ENCODE peak calls at places on chromosomes 3 and 15, in nine cellular contexts. One of them, this sample, is unnamed.
A peak's percentile ranks its signal among the peaks of the same experiment; 100 is the strongest.

GRCh38 chr3:42786631-42787030 is 13.6 kb upstream of the CCDC13 start:
- DNase-seq in GM23248: no peak
- DNase-seq in keratinocyte: no peak
- DNase-seq in fibroblast of lung: no peak
- DNase-seq in PC-9: no peak
- DNase-seq in endothelial cell of umbilical vein: no peak
- DNase-seq in H1: no peak
- DNase-seq in mammary epithelial cell: no peak
- DNase-seq in hepatocyte: no peak
- DNase-seq in this sample: no peak

GRCh38 chr3:37973250-37974054 is 17.1 kb upstream of the VILL start:
- DNase-seq in GM23248: no peak
- DNase-seq in keratinocyte: no peak
- DNase-seq in fibroblast of lung: no peak
- DNase-seq in PC-9: no peak
- DNase-seq in endothelial cell of umbilical vein: no peak
- DNase-seq in H1: no peak
- DNase-seq in mammary epithelial cell: no peak
- DNase-seq in hepatocyte: no peak
- DNase-seq in this sample: no peak

GRCh38 chr15:96181873-96182301 is 148.6 kb upstream of the NR2F2 start:
- DNase-seq in GM23248: peak; percentile 90
- DNase-seq in keratinocyte: no peak
- DNase-seq in fibroblast of lung: peak; percentile 58
- DNase-seq in PC-9: no peak
- DNase-seq in endothelial cell of umbilical vein: no peak
- DNase-seq in H1: no peak
- DNase-seq in mammary epithelial cell: peak; percentile 79
- DNase-seq in hepatocyte: no peak
- DNase-seq in this sample: no peak

GRCh38 chr3:129793356-129793755 is 100.2 kb downstream of the TMCC1 start:
- DNase-seq in GM23248: peak; percentile 31
- DNase-seq in keratinocyte: no peak
- DNase-seq in fibroblast of lung: peak; percentile 22
- DNase-seq in PC-9: no peak
- DNase-seq in endothelial cell of umbilical vein: peak; percentile 17
- DNase-seq in H1: no peak
- DNase-seq in mammary epithelial cell: peak; percentile 23
- DNase-seq in hepatocyte: peak; percentile 3
- DNase-seq in this sample: no peak

GRCh38 chr3:64612082-64612860 is 75.5 kb downstream of the ADAMTS9 start:
- DNase-seq in GM23248: peak; percentile 26
- DNase-seq in keratinocyte: no peak
- DNase-seq in fibroblast of lung: peak; percentile 55
- DNase-seq in PC-9: no peak
- DNase-seq in endothelial cell of umbilical vein: no peak
- DNase-seq in H1: no peak
- DNase-seq in mammary epithelial cell: no peak
- DNase-seq in hepatocyte: peak; percentile 47
- DNase-seq in this sample: peak; percentile 31

GRCh38 chr3:115071611-115072010 is 75.5 kb downstream of the ZBTB20 start:
- DNase-seq in GM23248: peak; percentile 91
- DNase-seq in keratinocyte: no peak
- DNase-seq in fibroblast of lung: peak; percentile 85
- DNase-seq in PC-9: no peak
- DNase-seq in endothelial cell of umbilical vein: peak; percentile 82
- DNase-seq in H1: no peak
- DNase-seq in mammary epithelial cell: peak; percentile 24
- DNase-seq in hepatocyte: no peak
- DNase-seq in this sample: no peak

GRCh38 chr3:53382106-53382505 is 34.8 kb upstream of the DCP1A start:
- DNase-seq in GM23248: peak; percentile 25
- DNase-seq in keratinocyte: no peak
- DNase-seq in fibroblast of lung: peak; percentile 33
- DNase-seq in PC-9: no peak
- DNase-seq in endothelial cell of umbilical vein: no peak
- DNase-seq in H1: no peak
- DNase-seq in mammary epithelial cell: peak; percentile 47
- DNase-seq in hepatocyte: no peak
- DNase-seq in this sample: no peak

GRCh38 chr3:157368171-157368570 is 68.5 kb upstream of the PTX3 start:
- DNase-seq in GM23248: no peak
- DNase-seq in keratinocyte: no peak
- DNase-seq in fibroblast of lung: no peak
- DNase-seq in PC-9: no peak
- DNase-seq in endothelial cell of umbilical vein: no peak
- DNase-seq in H1: no peak
- DNase-seq in mammary epithelial cell: no peak
- DNase-seq in hepatocyte: no peak
- DNase-seq in this sample: no peak

GRCh38 chr15:55799287-55800212 is 56.6 kb upstream of the PRTG start:
- DNase-seq in GM23248: peak; percentile 66
- DNase-seq in keratinocyte: no peak
- DNase-seq in fibroblast of lung: peak; percentile 49
- DNase-seq in PC-9: peak; percentile 57
- DNase-seq in endothelial cell of umbilical vein: peak; percentile 69
- DNase-seq in H1: peak; percentile 84
- DNase-seq in mammary epithelial cell: no peak
- DNase-seq in hepatocyte: peak; percentile 78
- DNase-seq in this sample: no peak

GRCh38 chr3:111151438-111151837 is 79.8 kb downstream of the NECTIN3 start:
- DNase-seq in GM23248: peak; percentile 85
- DNase-seq in keratinocyte: no peak
- DNase-seq in fibroblast of lung: peak; percentile 80
- DNase-seq in PC-9: peak; percentile 56
- DNase-seq in endothelial cell of umbilical vein: no peak
- DNase-seq in H1: no peak
- DNase-seq in mammary epithelial cell: peak; percentile 70
- DNase-seq in hepatocyte: peak; percentile 22
- DNase-seq in this sample: no peak

DNA sequence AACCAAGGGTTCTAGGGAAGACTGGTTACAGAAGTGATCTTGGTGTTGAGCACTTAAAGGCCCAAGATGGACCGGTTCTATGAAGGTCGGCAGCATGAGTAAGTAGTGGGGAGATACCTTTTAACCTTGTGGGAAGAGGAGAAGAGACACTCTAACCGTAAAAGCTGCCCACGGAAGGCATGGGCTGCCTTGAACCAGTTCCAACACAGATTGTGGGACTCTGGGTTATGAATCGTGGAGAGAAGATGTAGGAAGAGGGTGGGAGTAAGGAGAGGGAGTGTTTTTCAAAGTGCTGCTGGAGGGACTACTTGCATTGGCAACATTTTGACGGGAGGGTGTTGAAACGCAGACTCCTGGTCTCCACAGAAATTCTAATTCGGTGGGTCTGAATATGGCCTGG is 67.1 kb downstream of the CRYGS start:
- DNase-seq in GM23248: no peak
- DNase-seq in keratinocyte: no peak
- DNase-seq in fibroblast of lung: peak; percentile 6
- DNase-seq in PC-9: no peak
- DNase-seq in endothelial cell of umbilical vein: no peak
- DNase-seq in H1: peak; percentile 29
- DNase-seq in mammary epithelial cell: no peak
- DNase-seq in hepatocyte: no peak
- DNase-seq in this sample: no peak
- H2AFZ ChIP-seq in GM23248: no peak overlapping the region
- H2AFZ ChIP-seq in keratinocyte: no peak overlapping the region
- H2AFZ ChIP-seq in fibroblast of lung: no peak overlapping the region
- H2AFZ ChIP-seq in PC-9: no peak overlapping the region
- H2AFZ ChIP-seq in endothelial cell of umbilical vein: no peak overlapping the region
- H2AFZ ChIP-seq in H1: no peak overlapping the region
- H2AFZ ChIP-seq in mammary epithelial cell: peak overlapping the region; percentile 81
- H2AFZ ChIP-seq in hepatocyte: no peak overlapping the region
- H2AFZ ChIP-seq in this sample: no peak overlapping the region

DNA sequence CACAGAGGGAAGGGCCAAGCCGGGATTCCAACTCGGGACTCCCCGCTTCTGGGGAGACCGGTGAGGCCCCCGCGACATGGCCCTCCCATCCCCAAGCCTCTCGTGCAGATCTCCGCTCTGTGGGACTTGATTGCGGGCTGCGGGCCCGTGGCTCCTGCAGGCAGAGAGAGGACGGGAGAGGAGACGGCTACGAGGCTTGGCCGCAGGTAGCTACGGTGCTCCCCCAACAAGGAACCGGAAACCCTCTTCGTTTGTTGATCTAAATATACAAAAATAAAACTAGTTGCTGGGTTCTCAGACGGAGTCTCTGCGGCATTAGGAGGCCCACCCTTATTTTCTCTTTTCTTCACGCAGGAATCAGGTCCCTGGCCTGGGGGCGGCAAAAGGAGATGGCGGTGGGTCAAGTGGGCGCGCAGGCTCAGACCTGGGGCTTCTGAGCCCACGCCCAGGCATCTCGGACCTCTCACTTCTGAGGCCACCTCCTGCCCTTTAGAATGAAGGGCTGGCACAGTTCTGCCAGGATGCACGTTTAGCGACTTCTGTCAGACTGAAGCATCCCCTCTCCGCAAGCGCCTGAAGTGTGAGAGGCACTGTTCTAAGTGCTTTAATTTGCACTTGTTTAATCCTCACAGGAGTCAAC is 10.9 kb downstream of the GNB5 start:
- DNase-seq in GM23248: peak; percentile 7
- DNase-seq in keratinocyte: no peak
- DNase-seq in fibroblast of lung: no peak
- DNase-seq in PC-9: no peak
- DNase-seq in endothelial cell of umbilical vein: no peak
- DNase-seq in H1: peak; percentile 54
- DNase-seq in mammary epithelial cell: no peak
- DNase-seq in hepatocyte: no peak
- DNase-seq in this sample: peak; percentile 62
- TF ChIP-seq EZH2 in GM23248: no peak
- TF ChIP-seq EZH2 in keratinocyte: no peak
- TF ChIP-seq EZH2 in fibroblast of lung: no peak
- TF ChIP-seq EZH2 in PC-9: no peak
- TF ChIP-seq EZH2 in endothelial cell of umbilical vein: no peak
- TF ChIP-seq EZH2 in H1: no peak
- TF ChIP-seq EZH2 in mammary epithelial cell: no peak
- TF ChIP-seq EZH2 in hepatocyte: no peak
- TF ChIP-seq EZH2 in this sample: no peak

GRCh38 chr3:161038725-161039124 is 66.4 kb downstream of the B3GALNT1 start:
- DNase-seq in GM23248: no peak
- DNase-seq in keratinocyte: no peak
- DNase-seq in fibroblast of lung: peak; percentile 83
- DNase-seq in PC-9: no peak
- DNase-seq in endothelial cell of umbilical vein: peak; percentile 62
- DNase-seq in H1: no peak
- DNase-seq in mammary epithelial cell: no peak
- DNase-seq in hepatocyte: no peak
- DNase-seq in this sample: no peak

GRCh38 chr3:161042023-161042501 is 63.1 kb downstream of the B3GALNT1 start:
- DNase-seq in GM23248: no peak
- DNase-seq in keratinocyte: no peak
- DNase-seq in fibroblast of lung: peak; percentile 86
- DNase-seq in PC-9: no peak
- DNase-seq in endothelial cell of umbilical vein: peak; percentile 43
- DNase-seq in H1: no peak
- DNase-seq in mammary epithelial cell: no peak
- DNase-seq in hepatocyte: peak; percentile 24
- DNase-seq in this sample: no peak

GRCh38 chr3:161043343-161044035 is 61.7 kb downstream of the B3GALNT1 start:
- DNase-seq in GM23248: no peak
- DNase-seq in keratinocyte: no peak
- DNase-seq in fibroblast of lung: no peak
- DNase-seq in PC-9: no peak
- DNase-seq in endothelial cell of umbilical vein: no peak
- DNase-seq in H1: no peak
- DNase-seq in mammary epithelial cell: no peak
- DNase-seq in hepatocyte: no peak
- DNase-seq in this sample: no peak
- H3K4me3 ChIP-seq in GM23248: no peak overlapping the region
- H3K4me3 ChIP-seq in keratinocyte: no peak overlapping the region
- H3K4me3 ChIP-seq in fibroblast of lung: no peak overlapping the region
- H3K4me3 ChIP-seq in PC-9: no peak overlapping the region
- H3K4me3 ChIP-seq in endothelial cell of umbilical vein: no peak overlapping the region
- H3K4me3 ChIP-seq in H1: no peak overlapping the region
- H3K4me3 ChIP-seq in mammary epithelial cell: no peak overlapping the region
- H3K4me3 ChIP-seq in hepatocyte: no peak overlapping the region
- H3K4me3 ChIP-seq in this sample: no peak overlapping the region

DNA sequence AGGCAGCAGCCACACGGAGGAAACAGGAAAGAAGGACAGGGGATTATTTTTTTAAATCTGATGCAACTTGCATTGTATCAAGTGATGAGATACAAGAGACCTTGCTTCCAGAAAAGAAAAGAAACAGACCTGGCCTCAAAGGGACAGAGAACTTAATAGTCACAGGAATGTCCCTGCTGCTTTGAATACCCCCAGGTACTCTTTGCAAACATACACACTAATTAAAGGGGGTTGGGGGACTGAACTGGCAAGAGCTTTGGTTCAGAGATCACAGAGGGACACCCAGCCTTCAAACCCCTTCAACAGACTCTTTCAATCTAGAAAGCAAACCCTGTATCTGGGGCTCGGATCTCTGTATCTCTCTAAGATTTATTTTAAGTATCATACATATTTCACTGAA is 18.0 kb downstream of the TNIK start:
- DNase-seq in GM23248: no peak
- DNase-seq in keratinocyte: no peak
- DNase-seq in fibroblast of lung: no peak
- DNase-seq in PC-9: no peak
- DNase-seq in endothelial cell of umbilical vein: no peak
- DNase-seq in H1: no peak
- DNase-seq in mammary epithelial cell: no peak
- DNase-seq in hepatocyte: no peak
- DNase-seq in this sample: no peak
- H2AFZ ChIP-seq in GM23248: no peak overlapping the region
- H2AFZ ChIP-seq in keratinocyte: no peak overlapping the region
- H2AFZ ChIP-seq in fibroblast of lung: no peak overlapping the region
- H2AFZ ChIP-seq in PC-9: no peak overlapping the region
- H2AFZ ChIP-seq in endothelial cell of umbilical vein: no peak overlapping the region
- H2AFZ ChIP-seq in H1: no peak overlapping the region
- H2AFZ ChIP-seq in mammary epithelial cell: no peak overlapping the region
- H2AFZ ChIP-seq in hepatocyte: no peak overlapping the region
- H2AFZ ChIP-seq in this sample: no peak overlapping the region

GRCh38 chr15:67827561-67828378 is 2.5 kb downstream of the SKOR1 start:
- DNase-seq in GM23248: no peak
- DNase-seq in keratinocyte: no peak
- DNase-seq in fibroblast of lung: no peak
- DNase-seq in PC-9: no peak
- DNase-seq in endothelial cell of umbilical vein: no peak
- DNase-seq in H1: peak; percentile 70
- DNase-seq in mammary epithelial cell: no peak
- DNase-seq in hepatocyte: no peak
- DNase-seq in this sample: no peak

GRCh38 chr15:67824900-67825879 is at the start of gene SKOR1:
- DNase-seq in GM23248: peak; percentile 70
- DNase-seq in keratinocyte: no peak
- DNase-seq in fibroblast of lung: peak; percentile 46
- DNase-seq in PC-9: no peak
- DNase-seq in endothelial cell of umbilical vein: no peak
- DNase-seq in H1: peak; percentile 79
- DNase-seq in mammary epithelial cell: no peak
- DNase-seq in hepatocyte: peak; percentile 62
- DNase-seq in this sample: no peak

GRCh38 chr15:67824157-67824899 is 981 bp upstream of the SKOR1 start:
- DNase-seq in GM23248: no peak
- DNase-seq in keratinocyte: no peak
- DNase-seq in fibroblast of lung: no peak
- DNase-seq in PC-9: no peak
- DNase-seq in endothelial cell of umbilical vein: no peak
- DNase-seq in H1: peak; percentile 56
- DNase-seq in mammary epithelial cell: no peak
- DNase-seq in hepatocyte: no peak
- DNase-seq in this sample: no peak

GRCh38 chr15:67826717-67827560 is 1.6 kb downstream of the SKOR1 start:
- DNase-seq in GM23248: no peak
- DNase-seq in keratinocyte: no peak
- DNase-seq in fibroblast of lung: no peak
- DNase-seq in PC-9: no peak
- DNase-seq in endothelial cell of umbilical vein: no peak
- DNase-seq in H1: peak; percentile 69
- DNase-seq in mammary epithelial cell: no peak
- DNase-seq in hepatocyte: no peak
- DNase-seq in this sample: no peak

GRCh38 chr15:67825880-67826716 is 789 bp downstream of the SKOR1 start:
- DNase-seq in GM23248: no peak
- DNase-seq in keratinocyte: no peak
- DNase-seq in fibroblast of lung: no peak
- DNase-seq in PC-9: no peak
- DNase-seq in endothelial cell of umbilical vein: no peak
- DNase-seq in H1: peak; percentile 71
- DNase-seq in mammary epithelial cell: no peak
- DNase-seq in hepatocyte: no peak
- DNase-seq in this sample: no peak
- TF ChIP-seq EZH2 in GM23248: no peak
- TF ChIP-seq EZH2 in keratinocyte: peak; percentile 100
- TF ChIP-seq EZH2 in fibroblast of lung: peak; percentile 99
- TF ChIP-seq EZH2 in PC-9: no peak
- TF ChIP-seq EZH2 in endothelial cell of umbilical vein: peak; percentile 99
- TF ChIP-seq EZH2 in H1: peak; percentile 100
- TF ChIP-seq EZH2 in mammary epithelial cell: peak; percentile 100
- TF ChIP-seq EZH2 in hepatocyte: peak; percentile 92
- TF ChIP-seq EZH2 in this sample: no peak